ENCODE peak calls at places on chromosomes 16 and 17, in five cellular contexts. One of them, this sample, is unnamed. For H3K4me1 and H3K36me3, the result is how much of the 10 kb centered on the place peaks cover.

GRCh38 chr17:82367724-82368524 is 3.6 kb upstream of the UTS2R start:
- DNase-seq in mesendoderm: peak
- DNase-seq in DND-41: peak
- DNase-seq in fibroblast of lung: no peak
- DNase-seq in GM12878: no peak
- DNase-seq in this sample: no peak

GRCh38 chr17:48488548-48489106 is 42.2 kb downstream of the HOXB1 start:
- DNase-seq in mesendoderm: peak
- DNase-seq in DND-41: no peak
- DNase-seq in GM12878: no peak
- DNase-seq in fibroblast of lung: no peak
- DNase-seq in this sample: no peak

GRCh38 chr16:10093564-10093963 is 88.7 kb downstream of the GRIN2A start:
- DNase-seq in mesendoderm: no peak
- DNase-seq in fibroblast of lung: no peak
- DNase-seq in GM12878: no peak
- DNase-seq in DND-41: no peak
- DNase-seq in this sample: no peak

GRCh38 chr17:39818282-39819000 is 45.7 kb downstream of the IKZF3 start:
- DNase-seq in mesendoderm: peak
- DNase-seq in DND-41: no peak
- DNase-seq in GM12878: no peak
- DNase-seq in fibroblast of lung: no peak
- DNase-seq in this sample: no peak

GRCh38 chr17:59853168-59853918 is 39.4 kb downstream of the TUBD1 start:
- DNase-seq in GM12878: no peak
- DNase-seq in fibroblast of lung: peak
- DNase-seq in DND-41: peak
- DNase-seq in mesendoderm: peak
- DNase-seq in this sample: peak

GRCh38 chr17:29836643-29837042 is 93.4 kb downstream of the SSH2 start:
- DNase-seq in mesendoderm: no peak
- DNase-seq in DND-41: no peak
- DNase-seq in fibroblast of lung: peak
- DNase-seq in GM12878: no peak
- DNase-seq in this sample: no peak

GRCh38 chr17:50501054-50501453 is 7.2 kb upstream of the MYCBPAP start:
- DNase-seq in fibroblast of lung: peak
- DNase-seq in mesendoderm: peak
- DNase-seq in GM12878: no peak
- DNase-seq in DND-41: peak
- DNase-seq in this sample: peak

GRCh38 chr17:44599298-44600175 is 42.3 kb downstream of the FZD2 start:
- DNase-seq in GM12878: no peak
- DNase-seq in mesendoderm: peak
- DNase-seq in DND-41: no peak
- DNase-seq in fibroblast of lung: peak
- DNase-seq in this sample: peak

GRCh38 chr16:88754912-88755744 is 29.9 kb downstream of the PIEZO1 start:
- DNase-seq in DND-41: no peak
- DNase-seq in mesendoderm: no peak
- DNase-seq in GM12878: no peak
- DNase-seq in fibroblast of lung: peak
- DNase-seq in this sample: no peak

GRCh38 chr16:88753191-88753590 is 31.8 kb downstream of the PIEZO1 start:
- DNase-seq in mesendoderm: no peak
- DNase-seq in GM12878: no peak
- DNase-seq in DND-41: no peak
- DNase-seq in fibroblast of lung: no peak
- DNase-seq in this sample: no peak

GRCh38 chr16:88754109-88754911 is 30.7 kb downstream of the PIEZO1 start:
- DNase-seq in DND-41: no peak
- DNase-seq in GM12878: no peak
- DNase-seq in fibroblast of lung: no peak
- DNase-seq in mesendoderm: no peak
- DNase-seq in this sample: no peak

GRCh38 chr16:88752386-88753002 is 32.5 kb downstream of the PIEZO1 start:
- DNase-seq in DND-41: no peak
- DNase-seq in fibroblast of lung: no peak
- DNase-seq in GM12878: no peak
- DNase-seq in mesendoderm: no peak
- DNase-seq in this sample: no peak

GRCh38 chr16:88753600-88753999 is 31.4 kb downstream of the PIEZO1 start:
- DNase-seq in mesendoderm: no peak
- DNase-seq in fibroblast of lung: no peak
- DNase-seq in DND-41: no peak
- DNase-seq in GM12878: no peak
- DNase-seq in this sample: no peak
- H3K9ac ChIP-seq in mesendoderm: no peak
- H3K9ac ChIP-seq in fibroblast of lung: no peak
- H3K9ac ChIP-seq in DND-41: no peak
- H3K9ac ChIP-seq in GM12878: no peak
- H3K9ac ChIP-seq in this sample: no peak

GRCh38 chr16:89370601-89371000 is 119.8 kb downstream of the ANKRD11 start:
- DNase-seq in GM12878: no peak
- DNase-seq in DND-41: no peak
- DNase-seq in mesendoderm: no peak
- DNase-seq in fibroblast of lung: no peak
- DNase-seq in this sample: no peak
- H3K4me1 ChIP-seq in GM12878: under half
- H3K4me1 ChIP-seq in DND-41: under half
- H3K4me1 ChIP-seq in mesendoderm: under half
- H3K4me1 ChIP-seq in fibroblast of lung: under half
- H3K4me1 ChIP-seq in this sample: under half

GRCh38 chr16:89801800-89802199 is 14.6 kb downstream of the FANCA start:
- DNase-seq in fibroblast of lung: peak
- DNase-seq in mesendoderm: no peak
- DNase-seq in DND-41: no peak
- DNase-seq in GM12878: no peak
- DNase-seq in this sample: no peak
- H3K36me3 ChIP-seq in fibroblast of lung: under half
- H3K36me3 ChIP-seq in mesendoderm: under half
- H3K36me3 ChIP-seq in DND-41: half or more
- H3K36me3 ChIP-seq in GM12878: under half
- H3K36me3 ChIP-seq in this sample: under half

GRCh38 chr17:63972796-63973195 is at the start of gene SCN4A:
- DNase-seq in mesendoderm: no peak
- DNase-seq in fibroblast of lung: no peak
- DNase-seq in DND-41: no peak
- DNase-seq in GM12878: no peak
- DNase-seq in this sample: no peak
- H3K9ac ChIP-seq in mesendoderm: no peak
- H3K9ac ChIP-seq in fibroblast of lung: no peak
- H3K9ac ChIP-seq in DND-41: no peak
- H3K9ac ChIP-seq in GM12878: no peak
- H3K9ac ChIP-seq in this sample: no peak

GRCh38 chr16:88535857-88536222 is 34.4 kb upstream of the ZC3H18 start:
- DNase-seq in GM12878: no peak
- DNase-seq in DND-41: no peak
- DNase-seq in mesendoderm: no peak
- DNase-seq in fibroblast of lung: no peak
- DNase-seq in this sample: no peak
- H3K4me1 ChIP-seq in GM12878: under half
- H3K4me1 ChIP-seq in DND-41: under half
- H3K4me1 ChIP-seq in mesendoderm: under half
- H3K4me1 ChIP-seq in fibroblast of lung: under half
- H3K4me1 ChIP-seq in this sample: under half

GRCh38 chr16:70770291-70770967 is 30.5 kb downstream of the VAC14 start:
- DNase-seq in mesendoderm: no peak
- DNase-seq in GM12878: no peak
- DNase-seq in DND-41: no peak
- DNase-seq in fibroblast of lung: no peak
- DNase-seq in this sample: no peak

GRCh38 chr16:70769761-70770160 is 31.2 kb downstream of the VAC14 start:
- DNase-seq in DND-41: no peak
- DNase-seq in mesendoderm: no peak
- DNase-seq in fibroblast of lung: no peak
- DNase-seq in GM12878: no peak
- DNase-seq in this sample: no peak

GRCh38 chr16:70769131-70769530 is 31.8 kb downstream of the VAC14 start:
- DNase-seq in fibroblast of lung: no peak
- DNase-seq in DND-41: no peak
- DNase-seq in GM12878: no peak
- DNase-seq in mesendoderm: no peak
- DNase-seq in this sample: no peak

GRCh38 chr16:70772493-70772892 is 28.5 kb downstream of the VAC14 start:
- DNase-seq in mesendoderm: no peak
- DNase-seq in GM12878: no peak
- DNase-seq in fibroblast of lung: peak
- DNase-seq in DND-41: no peak
- DNase-seq in this sample: no peak

DNA sequence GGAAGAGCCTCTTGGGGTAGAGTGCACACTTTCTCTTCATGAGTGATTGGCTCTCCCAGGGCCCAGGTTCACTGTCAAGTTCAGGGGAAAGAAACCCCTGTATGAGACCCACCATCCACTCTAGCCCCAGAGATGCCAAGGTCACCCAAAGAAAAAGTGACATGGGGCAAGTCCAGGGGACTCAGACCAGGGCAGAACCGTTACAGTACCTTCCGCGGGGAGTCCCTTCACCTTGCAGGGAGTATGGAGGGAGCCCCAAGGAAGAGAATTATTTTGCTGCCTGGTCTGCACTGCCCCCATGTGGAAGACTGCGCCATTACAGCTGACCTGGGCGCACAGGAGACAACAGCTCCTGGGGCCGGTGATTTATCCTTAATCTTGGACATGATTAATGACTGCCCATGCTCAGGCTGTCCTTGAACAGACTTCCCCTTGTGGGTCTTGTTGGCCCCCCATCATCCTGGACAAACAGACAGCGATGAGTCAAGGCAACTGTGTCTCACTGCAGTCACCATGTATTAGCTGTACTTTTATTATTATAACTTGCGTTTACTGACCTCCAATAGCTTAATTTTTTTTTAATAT is 29.9 kb downstream of the VAC14 start:
- DNase-seq in GM12878: no peak
- DNase-seq in DND-41: peak
- DNase-seq in fibroblast of lung: peak
- DNase-seq in mesendoderm: peak
- DNase-seq in this sample: peak
- H3K36me3 ChIP-seq in GM12878: under half
- H3K36me3 ChIP-seq in DND-41: half or more
- H3K36me3 ChIP-seq in fibroblast of lung: under half
- H3K36me3 ChIP-seq in mesendoderm: under half
- H3K36me3 ChIP-seq in this sample: under half

GRCh38 chr17:74992223-74992622 is 4.8 kb downstream of the CDR2L start:
- DNase-seq in fibroblast of lung: no peak
- DNase-seq in GM12878: no peak
- DNase-seq in DND-41: no peak
- DNase-seq in mesendoderm: no peak
- DNase-seq in this sample: no peak

GRCh38 chr17:74986206-74986576 is 1.2 kb upstream of the CDR2L start:
- DNase-seq in GM12878: no peak
- DNase-seq in mesendoderm: no peak
- DNase-seq in fibroblast of lung: no peak
- DNase-seq in DND-41: no peak
- DNase-seq in this sample: no peak

GRCh38 chr17:74990581-74991105 is 3.2 kb downstream of the CDR2L start:
- DNase-seq in GM12878: no peak
- DNase-seq in DND-41: no peak
- DNase-seq in fibroblast of lung: no peak
- DNase-seq in mesendoderm: no peak
- DNase-seq in this sample: no peak

GRCh38 chr17:74987909-74988711 is 678 bp downstream of the CDR2L start:
- DNase-seq in GM12878: no peak
- DNase-seq in fibroblast of lung: peak
- DNase-seq in DND-41: no peak
- DNase-seq in mesendoderm: peak
- DNase-seq in this sample: peak

GRCh38 chr17:74987418-74987908 is at the start of gene CDR2L:
- DNase-seq in fibroblast of lung: peak
- DNase-seq in mesendoderm: peak
- DNase-seq in GM12878: peak
- DNase-seq in DND-41: peak
- DNase-seq in this sample: peak
- H3K9ac ChIP-seq in fibroblast of lung: peak
- H3K9ac ChIP-seq in mesendoderm: peak
- H3K9ac ChIP-seq in GM12878: peak
- H3K9ac ChIP-seq in DND-41: peak
- H3K9ac ChIP-seq in this sample: peak

GRCh38 chr17:72662827-72663190 is 429.7 kb downstream of the SLC39A11 start:
- DNase-seq in mesendoderm: no peak
- DNase-seq in fibroblast of lung: no peak
- DNase-seq in GM12878: no peak
- DNase-seq in DND-41: no peak
- DNase-seq in this sample: no peak

GRCh38 chr17:72660274-72661092 is 432.0 kb downstream of the SLC39A11 start:
- DNase-seq in DND-41: no peak
- DNase-seq in GM12878: no peak
- DNase-seq in mesendoderm: peak
- DNase-seq in fibroblast of lung: no peak
- DNase-seq in this sample: no peak

GRCh38 chr17:72659811-72660210 is 432.7 kb downstream of the SLC39A11 start:
- DNase-seq in mesendoderm: peak
- DNase-seq in fibroblast of lung: no peak
- DNase-seq in GM12878: no peak
- DNase-seq in DND-41: no peak
- DNase-seq in this sample: no peak

GRCh38 chr17:72661093-72661944 is 431.2 kb downstream of the SLC39A11 start:
- DNase-seq in fibroblast of lung: no peak
- DNase-seq in DND-41: no peak
- DNase-seq in mesendoderm: peak
- DNase-seq in GM12878: no peak
- DNase-seq in this sample: no peak

DNA sequence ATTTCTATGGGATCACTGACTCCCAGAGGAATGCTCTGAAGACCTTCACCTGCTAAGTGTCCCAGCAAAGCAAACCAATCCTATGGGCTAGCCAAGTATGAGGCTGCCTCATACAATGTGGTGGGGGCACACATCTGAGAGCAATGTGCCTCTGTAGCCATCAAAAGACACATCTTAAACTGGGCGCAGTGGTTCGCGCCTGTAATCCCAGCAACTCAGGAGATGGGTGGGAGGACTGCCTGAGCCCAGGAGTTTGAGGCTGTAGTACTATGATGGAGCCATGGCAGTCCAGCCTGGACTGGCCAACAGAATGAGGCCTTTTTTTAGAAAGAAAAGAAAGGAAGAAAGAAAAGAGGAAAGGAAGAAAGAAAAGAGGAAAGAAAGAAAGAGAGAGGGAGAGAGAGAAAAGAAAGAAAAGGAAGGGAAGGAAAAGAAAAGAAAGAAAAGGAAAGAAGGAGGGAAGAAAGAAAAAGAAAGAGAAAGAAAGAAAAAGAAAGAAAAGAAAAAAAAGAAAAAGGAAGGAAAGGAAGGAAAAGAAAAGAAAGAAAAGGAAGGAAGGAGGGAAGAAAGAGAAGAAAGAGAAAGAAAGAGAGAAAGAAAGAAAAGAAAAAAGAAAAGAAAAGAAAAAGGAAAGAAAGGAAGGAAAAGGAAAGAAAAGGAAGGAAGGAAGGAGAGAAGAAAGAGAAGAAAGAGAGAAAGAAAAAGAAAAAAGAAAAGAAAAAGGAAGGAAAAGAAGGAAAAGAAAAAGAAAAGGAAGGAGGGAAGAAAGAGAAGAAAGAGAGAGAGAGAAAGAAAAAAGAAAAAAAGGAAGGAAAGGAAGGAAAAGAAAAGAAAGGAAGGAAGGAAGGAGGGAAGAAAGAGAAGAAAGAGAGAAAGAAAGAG is 430.3 kb downstream of the SLC39A11 start:
- DNase-seq in GM12878: no peak
- DNase-seq in fibroblast of lung: no peak
- DNase-seq in DND-41: no peak
- DNase-seq in mesendoderm: no peak
- DNase-seq in this sample: no peak
- H3K4me1 ChIP-seq in GM12878: under half
- H3K4me1 ChIP-seq in fibroblast of lung: under half
- H3K4me1 ChIP-seq in DND-41: under half
- H3K4me1 ChIP-seq in mesendoderm: under half
- H3K4me1 ChIP-seq in this sample: under half

This sample was measured in colonic mucosa.